ENCODE peak calls at places on chromosome 12, in ten cellular contexts. R is dorsolateral prefrontal cortex; Y is HTR-8/SVneo; L is natural killer cell treated with Interleukin-12 subunit alpha and Interleukin-12 subunit beta and Interleukin-15 and Interleukin-18, amount 100 ng/mL, for 72 hours; F is T-helper 2 cell; Q is epithelial cell of prostate; X is omental fat pad; J is T follicular helper cell; C is Panc1; W is activated T-cell treated with anti-CD3 and anti-CD28 coated beads for 48 hours. S is an unnamed sample.
A peak's percentile ranks its signal among the peaks of the same experiment; 100 is the strongest.

GRCh38 chr12:50600364-50600763 is 95.6 kb downstream of the DIP2B start:
- DNase-seq in C (no peak), Y (no peak), F (no peak), J (no peak), L (no peak), Q (no peak), X (no peak), R (no peak), W (no peak), S (no peak)

GRCh38 chr12:131057211-131057721 is 103.6 kb downstream of the ADGRD1 start:
- DNase-seq in F (no peak), Y (no peak), W (no peak), J (no peak), X (no peak), C (no peak), Q (no peak), R (peak; percentile 37), L (no peak), S (no peak)

GRCh38 chr12:126936181-126936851 is 1330.7 kb upstream of the TMEM132C start:
- DNase-seq in F (no peak), R (peak; percentile 82), X (no peak), Y (no peak), W (no peak), C (no peak), J (no peak), Q (peak; percentile 0), L (no peak), S (no peak)

GRCh38 chr12:107364875-107365518 is 271.6 kb upstream of the CRY1 start:
- DNase-seq in W (no peak), C (no peak), J (no peak), R (no peak), F (no peak), Y (no peak), L (no peak), Q (no peak), X (no peak), S (no peak)

GRCh38 chr12:130428116-130428515 is 90.4 kb downstream of the PIWIL1 start:
- DNase-seq in Y (no peak), W (no peak), C (no peak), J (no peak), Q (no peak), F (no peak), L (no peak), X (no peak), R (peak; percentile 29), S (no peak)

GRCh38 chr12:24719293-24719721 is 229.6 kb downstream of the BCAT1 start:
- DNase-seq in X (no peak), R (no peak), Q (peak; percentile 10), Y (no peak), F (no peak), C (no peak), L (peak; percentile 93), W (peak; percentile 46), J (no peak), S (no peak)

GRCh38 chr12:64459388-64460024 is 7.6 kb downstream of the TBK1 start:
- DNase-seq in C (no peak), F (no peak), Q (no peak), W (no peak), R (no peak), Y (no peak), X (no peak), J (no peak), L (no peak), S (no peak)

GRCh38 chr12:44930972-44931600 is 55.0 kb upstream of the NELL2 start:
- DNase-seq in X (no peak), R (no peak), W (no peak), J (no peak), L (no peak), F (no peak), C (no peak), Q (peak; percentile 18), Y (peak; percentile 17), S (no peak)

GRCh38 chr12:52926596-52927241 is 21.8 kb upstream of the KRT8 start:
- DNase-seq in F (no peak), Y (no peak), L (no peak), X (no peak), W (no peak), C (no peak), Q (no peak), R (no peak), J (no peak), S (no peak)

GRCh38 chr12:46585854-46586621 is 213.5 kb upstream of the SLC38A2 start:
- DNase-seq in X (no peak), R (no peak), J (peak; percentile 10), Y (no peak), L (no peak), F (no peak), W (no peak), C (no peak), Q (peak; percentile 58), S (peak; percentile 4)

GRCh38 chr12:94648578-94648977 is 1.8 kb downstream of the TMCC3 start:
- DNase-seq in Y (no peak), Q (no peak), W (no peak), X (no peak), J (no peak), C (no peak), R (no peak), L (no peak), F (no peak), S (no peak)

GRCh38 chr12:92208613-92209121 is 63.0 kb upstream of the BTG1 start:
- DNase-seq in C (peak; percentile 39), W (no peak), F (no peak), R (no peak), Y (peak; percentile 18), X (no peak), Q (peak; percentile 64), L (no peak), J (no peak), S (no peak)

GRCh38 chr12:93325855-93326254 is 51.9 kb upstream of the NUDT4 start:
- DNase-seq in C (no peak), R (no peak), Y (peak; percentile 34), Q (peak; percentile 68), L (no peak), F (no peak), X (no peak), W (no peak), J (no peak), S (no peak)

GRCh38 chr12:71000748-71001147 is 80.2 kb upstream of the PTPRR start:
- DNase-seq in Q (no peak), C (no peak), L (no peak), J (no peak), X (no peak), F (no peak), W (no peak), Y (no peak), R (no peak), S (no peak)

GRCh38 chr12:117158911-117159310 is 31.4 kb downstream of the FBXO21 start:
- DNase-seq in X (no peak), R (no peak), Q (no peak), W (no peak), Y (no peak), C (no peak), J (no peak), L (no peak), F (no peak), S (no peak)

GRCh38 chr12:5546616-5547015 is 114.7 kb downstream of the NTF3 start:
- DNase-seq in W (no peak), L (no peak), J (no peak), Y (no peak), Q (no peak), X (no peak), R (no peak), F (no peak), C (no peak), S (no peak)

S was measured in T-helper 9 cell.